ENCODE peak calls at places on chromosomes 12 and 14, in nine cellular contexts. C, E, Z, V, U, X, B, A and M are unnamed samples.
A peak's percentile ranks its signal among the peaks of the same experiment; 100 is the strongest.

GRCh38 chr14:31746326-31746725 is 185.1 kb downstream of the NUBPL start:
- DNase-seq in V (no peak), A (no peak), X (no peak), Z (no peak), E (no peak), U (no peak), C (no peak), B (no peak), M (no peak)

GRCh38 chr14:91116913-91117588 is 3.2 kb downstream of the DGLUCY start:
- DNase-seq in A (no peak), Z (no peak), C (no peak), U (no peak), B (no peak), E (no peak), V (no peak), X (no peak), M (no peak)

GRCh38 chr14:100256339-100256895 is 17.5 kb downstream of the YY1 start:
- DNase-seq in B (no peak), A (no peak), U (no peak), Z (no peak), C (no peak), X (peak; percentile 83), E (no peak), V (no peak), M (no peak)

GRCh38 chr12:65232490-65233077 is 45.9 kb upstream of the MSRB3 start:
- DNase-seq in A (no peak), C (peak; percentile 37), X (peak; percentile 52), B (no peak), U (no peak), V (no peak), E (no peak), Z (no peak), M (peak; percentile 9)

GRCh38 chr12:16299403-16299802 is 21.9 kb upstream of the SLC15A5 start:
- DNase-seq in E (peak; percentile 40), Z (no peak), B (no peak), V (peak; percentile 47), C (no peak), U (peak; percentile 62), A (no peak), X (no peak), M (no peak)

GRCh38 chr14:77032854-77033621 is 4.5 kb upstream of the IRF2BPL start:
- DNase-seq in U (peak; percentile 90), E (peak; percentile 93), V (peak; percentile 89), X (peak; percentile 73), C (peak; percentile 71), Z (peak; percentile 96), B (peak; percentile 95), A (peak; percentile 82), M (peak; percentile 87)

GRCh38 chr14:71478542-71478941 is 453.7 kb upstream of the RGS6 start:
- DNase-seq in U (no peak), B (no peak), C (no peak), V (no peak), Z (no peak), A (no peak), E (no peak), X (peak; percentile 7), M (no peak)

GRCh38 chr12:84727964-84728363 is 184.6 kb downstream of the SLC6A15 start:
- DNase-seq in B (no peak), A (no peak), U (no peak), E (no peak), C (no peak), X (no peak), V (no peak), Z (no peak), M (no peak)

GRCh38 chr14:51095854-51096823 is 1.2 kb upstream of the TRIM9 start:
- DNase-seq in A (no peak), E (peak; percentile 67), V (peak; percentile 18), X (no peak), Z (peak; percentile 13), B (no peak), C (peak; percentile 3), U (peak; percentile 33), M (no peak)

GRCh38 chr12:69900720-69901131 is 75.7 kb downstream of the MYRFL start:
- DNase-seq in E (peak; percentile 75), A (no peak), U (peak; percentile 91), V (peak; percentile 77), X (peak; percentile 92), C (peak; percentile 51), Z (peak; percentile 78), B (no peak), M (peak; percentile 36)

GRCh38 chr12:112243255-112243965 is 118.0 kb downstream of the TRAFD1 start:
- DNase-seq in E (no peak), B (no peak), X (no peak), C (no peak), V (no peak), Z (no peak), A (no peak), U (no peak), M (no peak)

GRCh38 chr14:23861666-23862065 is 91.9 kb upstream of the DHRS4 start:
- DNase-seq in B (no peak), Z (peak; percentile 79), U (peak; percentile 24), X (no peak), C (no peak), V (no peak), E (no peak), A (no peak), M (no peak)

GRCh38 chr12:2853626-2854025 is 3.2 kb downstream of the TEX52 start:
- DNase-seq in B (peak; percentile 86), X (no peak), U (peak; percentile 76), E (peak; percentile 76), V (peak; percentile 76), Z (peak; percentile 86), A (no peak), C (peak; percentile 30), M (peak; percentile 86)

GRCh38 chr12:31003861-31004640 is 69.6 kb upstream of the DDX11 start:
- DNase-seq in A (no peak), V (no peak), B (peak; percentile 34), Z (peak; percentile 5), C (no peak), E (no peak), U (no peak), X (no peak), M (peak; percentile 23)

GRCh38 chr12:132558861-132559623 is 51.3 kb downstream of the LRCOL1 start:
- DNase-seq in C (peak; percentile 9), Z (no peak), B (no peak), A (no peak), X (peak; percentile 40), U (no peak), V (no peak), E (no peak), M (no peak)

DNA sequence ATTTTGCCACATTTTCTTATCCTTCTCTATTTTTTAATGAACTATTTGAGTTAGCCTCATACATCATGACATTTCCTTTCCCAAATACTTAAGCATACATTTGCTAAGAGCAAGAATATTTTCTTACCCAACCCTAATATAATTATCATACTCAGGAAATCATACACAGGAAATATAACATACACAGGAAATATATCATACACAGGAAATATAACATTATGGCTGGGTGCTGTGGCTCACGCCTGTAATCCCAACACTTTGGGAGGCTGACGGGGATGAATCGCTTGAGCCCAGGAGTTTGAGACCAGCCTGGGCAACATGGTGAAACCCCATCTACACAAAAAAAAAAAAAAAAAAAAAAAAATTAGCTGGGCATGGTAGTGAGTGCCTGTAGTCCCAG is 4.9 kb downstream of the NCKAP1L start:
- DNase-seq in C (no peak), V (no peak), Z (no peak), B (no peak), U (no peak), X (no peak), E (no peak), A (no peak), M (no peak)
- H3K4me1 ChIP-seq in C (peaks cover 47% of the 10 kb centered on the region), V (no peaks in the 10 kb centered on the region), Z (no peaks in the 10 kb centered on the region), B (peaks cover 5% of the 10 kb centered on the region), U (no peaks in the 10 kb centered on the region), X (peaks cover 42% of the 10 kb centered on the region), E (no peaks in the 10 kb centered on the region), A (no peaks in the 10 kb centered on the region), M (no peaks in the 10 kb centered on the region)

GRCh38 chr12:34203866-34204620 is 181.7 kb downstream of the ALG10 start:
- DNase-seq in X (no peak), U (no peak), V (no peak), Z (no peak), A (no peak), C (no peak), E (no peak), B (no peak), M (no peak)

GRCh38 chr12:34204830-34205285 is 182.6 kb downstream of the ALG10 start:
- DNase-seq in C (no peak), V (no peak), A (no peak), U (no peak), X (no peak), B (no peak), E (no peak), Z (no peak), M (no peak)

GRCh38 chr12:34198924-34199323 is 176.6 kb downstream of the ALG10 start:
- DNase-seq in V (no peak), U (no peak), E (no peak), C (no peak), A (no peak), B (no peak), X (no peak), Z (no peak), M (no peak)
- H3K9me3 ChIP-seq in V (no peaks in the 10 kb centered on the region), U (no peaks in the 10 kb centered on the region), E (no peaks in the 10 kb centered on the region), C (no peaks in the 10 kb centered on the region), A (no peaks in the 10 kb centered on the region), B (no peaks in the 10 kb centered on the region), X (no peaks in the 10 kb centered on the region), Z (no peaks in the 10 kb centered on the region), M (no peaks in the 10 kb centered on the region)

GRCh38 chr12:46256942-46257341 is 11.9 kb downstream of the SLC38A1 start:
- DNase-seq in B (no peak), C (no peak), A (no peak), X (no peak), E (no peak), U (no peak), V (no peak), Z (no peak), M (no peak)

GRCh38 chr12:46259071-46259470 is 9.8 kb downstream of the SLC38A1 start:
- DNase-seq in E (no peak), Z (no peak), B (no peak), A (no peak), V (no peak), C (no peak), U (no peak), X (no peak), M (no peak)

GRCh38 chr12:46258129-46258528 is 10.7 kb downstream of the SLC38A1 start:
- DNase-seq in E (no peak), A (no peak), U (no peak), B (no peak), Z (no peak), C (no peak), V (no peak), X (no peak), M (no peak)

GRCh38 chr12:46253544-46254162 is 15.2 kb downstream of the SLC38A1 start:
- DNase-seq in V (no peak), E (no peak), U (no peak), X (no peak), B (no peak), A (no peak), C (no peak), Z (no peak), M (no peak)
- H3K27ac ChIP-seq in V (no peak overlapping the region), E (peak overlapping the region; percentile 44), U (no peak overlapping the region), X (no peak overlapping the region), B (no peak overlapping the region), A (no peak overlapping the region), C (peak overlapping the region; percentile 29), Z (no peak overlapping the region), M (no peak overlapping the region)

DNA sequence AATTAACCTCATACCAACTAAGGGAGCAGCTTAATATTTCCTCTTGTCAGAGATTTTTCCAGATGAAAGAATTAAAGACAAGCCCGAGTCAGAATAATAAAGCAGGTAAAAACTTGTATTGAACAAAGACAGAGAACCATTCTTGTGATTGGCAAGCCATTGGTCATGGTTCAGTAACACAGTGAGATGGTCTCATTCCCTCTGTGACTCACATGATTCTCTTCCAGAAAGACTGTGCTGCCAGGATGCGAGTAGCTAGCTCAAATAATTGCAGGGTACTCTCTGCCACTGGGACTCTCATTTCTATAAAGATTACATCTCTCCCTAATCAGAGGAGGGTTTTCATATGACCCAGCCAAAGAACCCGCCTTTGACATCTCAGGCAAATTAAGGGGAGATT is 179.4 kb downstream of the PHLDA1 start:
- DNase-seq in V (no peak), E (no peak), Z (no peak), B (no peak), A (no peak), C (no peak), X (no peak), U (no peak), M (no peak)
- H3K4me1 ChIP-seq in V (no peaks in the 10 kb centered on the region), E (no peaks in the 10 kb centered on the region), Z (peaks cover 4% of the 10 kb centered on the region), B (peaks cover 11% of the 10 kb centered on the region), A (peaks cover 12% of the 10 kb centered on the region), C (no peaks in the 10 kb centered on the region), X (peaks cover 11% of the 10 kb centered on the region), U (no peaks in the 10 kb centered on the region), M (peaks cover 29% of the 10 kb centered on the region)